ENCODE peak calls at places on chromosomes 3 and 15, in six cellular contexts. U, E, J, P, N and G are unnamed samples.

GRCh38 chr3:155745795-155746550 is 1.1 kb upstream of the PLCH1 start:
- DNase-seq in E (peak), J (no peak), P (peak), U (peak), N (peak), G (no peak)

GRCh38 chr15:82999905-83000671 is 11.4 kb downstream of the C15orf40 start:
- DNase-seq in J (peak), U (peak), N (peak), P (peak), E (peak), G (peak)

GRCh38 chr3:130414457-130414856 is 69.0 kb downstream of the COL6A5 start:
- DNase-seq in N (no peak), E (no peak), P (no peak), U (no peak), J (no peak), G (no peak)

GRCh38 chr15:100049936-100050876 is 291.6 kb downstream of the ADAMTS17 start:
- DNase-seq in P (no peak), E (no peak), J (no peak), N (no peak), U (no peak), G (no peak)

GRCh38 chr3:137325170-137325569 is 367.4 kb downstream of the IL20RB start:
- DNase-seq in U (no peak), N (no peak), J (no peak), E (no peak), P (no peak), G (peak)

GRCh38 chr3:169575381-169575780 is 88.1 kb downstream of the MECOM start:
- DNase-seq in N (peak), P (no peak), U (peak), J (peak), E (no peak), G (no peak)

GRCh38 chr15:41944313-41944940 is 27.9 kb downstream of the EHD4 start:
- DNase-seq in U (no peak), P (no peak), J (no peak), E (peak), N (peak), G (no peak)

GRCh38 chr15:90231028-90232017 is 2.4 kb downstream of the CIB1 start:
- DNase-seq in P (no peak), N (peak), E (no peak), J (no peak), U (no peak), G (peak)

GRCh38 chr3:102037209-102037608 is 187.9 kb downstream of the NFKBIZ start:
- DNase-seq in N (no peak), J (no peak), U (no peak), P (no peak), E (no peak), G (no peak)

GRCh38 chr15:79849789-79850188 is 47.0 kb downstream of the MTHFS start:
- DNase-seq in P (peak), U (peak), J (peak), N (peak), E (peak), G (no peak)

GRCh38 chr3:149641011-149641728 is 16.7 kb downstream of the WWTR1 start:
- DNase-seq in N (no peak), U (no peak), E (peak), P (no peak), J (no peak), G (no peak)

GRCh38 chr15:99306694-99307338 is 55.5 kb downstream of the LRRC28 start:
- DNase-seq in U (no peak), P (no peak), E (peak), J (no peak), N (peak), G (no peak)

GRCh38 chr3:72346526-72346926 is 501.7 kb downstream of the SHQ1 start:
- DNase-seq in J (no peak), P (no peak), E (no peak), N (no peak), U (no peak), G (no peak)

GRCh38 chr3:72855001-72855400 is 6.8 kb upstream of the SHQ1 start:
- DNase-seq in P (no peak), J (no peak), U (no peak), E (no peak), N (peak), G (no peak)

GRCh38 chr3:13873818-13874217 is 6.1 kb downstream of the WNT7A start:
- DNase-seq in N (no peak), U (no peak), E (no peak), J (no peak), P (no peak), G (no peak)

GRCh38 chr15:74620636-74621545 is 5.3 kb downstream of the CLK3 start:
- DNase-seq in N (peak), U (peak), J (peak), P (peak), E (peak), G (no peak)

GRCh38 chr3:24684506-24685023 is 189.9 kb upstream of the THRB start:
- DNase-seq in J (no peak), N (no peak), P (no peak), E (no peak), U (no peak), G (no peak)

GRCh38 chr15:71716990-71717389 is 93.4 kb upstream of the NR2E3 start:
- DNase-seq in U (no peak), J (no peak), E (no peak), P (no peak), N (no peak), G (no peak)

GRCh38 chr3:72082121-72082715 is 297.3 kb upstream of the PROK2 start:
- DNase-seq in U (no peak), E (no peak), J (no peak), N (no peak), P (no peak), G (peak)

GRCh38 chr15:85289677-85290365 is 90.6 kb upstream of the AKAP13 start:
- DNase-seq in P (no peak), J (no peak), N (peak), U (peak), E (peak), G (no peak)

GRCh38 chr15:43989938-43990337 is 163.1 kb downstream of the WDR76 start:
- DNase-seq in E (no peak), J (no peak), U (no peak), P (no peak), N (no peak), G (no peak)
- TF ChIP-seq JUND in E (no peak), J (no peak), U (no peak), P (no peak), N (no peak), G (no peak)

DNA sequence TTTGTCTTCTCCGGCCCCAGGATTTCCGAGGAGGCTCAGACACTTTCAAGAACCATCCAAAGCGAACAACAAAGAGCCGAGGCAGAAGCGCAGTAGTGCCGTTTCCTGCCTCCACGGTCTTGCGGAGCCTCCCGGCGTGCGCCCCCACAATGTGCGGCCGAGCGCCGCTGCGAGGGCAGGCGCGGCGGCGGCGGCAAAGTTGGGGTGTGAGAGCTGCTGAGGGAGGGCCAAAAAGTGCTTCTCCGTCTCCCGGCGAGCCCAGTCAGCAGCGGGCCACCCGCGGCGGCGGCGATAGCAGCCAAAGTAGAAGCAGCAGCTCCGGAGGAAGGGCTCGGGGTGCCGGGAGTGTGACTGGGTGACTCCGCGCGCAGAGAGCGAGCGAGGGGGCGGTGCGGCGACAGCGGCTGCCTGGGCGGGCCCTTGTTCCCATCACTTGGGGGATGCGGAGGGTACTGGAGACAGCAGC is 749.1 kb downstream of the ROBO1 start:
- DNase-seq in J (peak), P (peak), N (peak), U (peak), E (peak), G (no peak)
- TF ChIP-seq JUND in J (no peak), P (no peak), N (no peak), U (no peak), E (no peak), G (no peak)

DNA sequence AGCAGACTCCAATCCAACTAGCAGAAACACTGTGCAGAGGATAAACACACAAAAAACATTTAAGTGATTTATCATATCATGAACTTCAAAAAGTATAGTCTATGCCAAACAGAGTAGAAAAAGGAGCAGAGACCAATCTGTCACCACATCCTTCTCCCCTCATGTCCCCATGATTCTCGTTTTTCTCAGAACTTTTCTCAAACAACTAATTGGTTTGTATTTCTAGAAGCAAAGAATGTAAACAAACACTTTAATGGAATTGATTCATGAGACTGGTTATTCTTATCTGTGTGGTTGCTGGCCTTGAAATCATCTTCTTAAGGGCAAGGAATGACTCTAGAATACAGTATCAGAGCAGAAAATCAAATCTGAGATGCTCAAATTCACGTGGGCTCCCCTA is 294.2 kb upstream of the THBS1 start:
- DNase-seq in P (no peak), E (no peak), N (no peak), U (no peak), J (no peak), G (no peak)
- TF ChIP-seq JUND in P (no peak), E (no peak), N (no peak), U (no peak), J (no peak), G (no peak)

GRCh38 chr3:37734886-37735285 is 126.8 kb upstream of the CTDSPL start:
- DNase-seq in J (no peak), U (no peak), N (no peak), E (no peak), P (peak), G (no peak)

GRCh38 chr3:37730825-37731224 is 130.9 kb upstream of the CTDSPL start:
- DNase-seq in E (no peak), N (no peak), J (peak), P (no peak), U (no peak), G (no peak)

GRCh38 chr3:37730383-37730782 is 131.3 kb upstream of the CTDSPL start:
- DNase-seq in E (peak), J (no peak), N (no peak), P (no peak), U (no peak), G (no peak)

GRCh38 chr3:37729119-37729518 is 132.6 kb upstream of the CTDSPL start:
- DNase-seq in N (no peak), E (no peak), J (no peak), P (no peak), U (no peak), G (no peak)

DNA sequence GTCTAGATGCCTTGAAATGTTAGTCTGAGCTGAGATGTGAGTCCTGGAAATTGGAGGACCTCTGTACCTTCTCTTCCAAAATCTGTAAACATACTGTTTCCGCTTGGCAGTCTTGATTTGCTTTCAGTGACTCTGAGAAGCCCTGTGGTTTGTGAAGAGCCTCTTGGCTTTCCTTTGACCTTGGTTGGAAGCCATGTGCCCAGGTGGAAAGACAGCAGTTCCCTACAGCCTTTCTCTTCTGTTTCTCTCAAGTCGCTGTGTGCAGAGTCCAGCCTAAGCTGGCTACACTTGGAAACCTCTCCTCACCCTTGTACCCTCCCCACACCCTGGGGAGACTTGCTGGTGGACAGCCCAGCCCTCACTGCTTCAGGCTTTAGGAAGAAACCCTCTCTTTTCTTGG is 129.8 kb upstream of the CTDSPL start:
- DNase-seq in N (no peak), P (no peak), J (no peak), U (no peak), E (no peak), G (no peak)
- TF ChIP-seq JUND in N (no peak), P (no peak), J (no peak), U (no peak), E (no peak), G (no peak)

GRCh38 chr3:31833391-31834165 is 147.5 kb downstream of the OSBPL10 start:
- DNase-seq in U (no peak), N (no peak), P (no peak), J (no peak), E (no peak), G (no peak)
- TF ChIP-seq JUND in U (no peak), N (no peak), P (no peak), J (no peak), E (no peak), G (no peak)